ENCODE peak calls at places on chromosomes 7 and 10, in ten cellular contexts. U is cardiac fibroblast; N is iris pigment epithelial cell; P is hepatic stellate cell; X is ureter; Z is NCI-H510A; H is CD8-positive, alpha-beta T cell; R is cerebellum; B is stimulated activated CD8-positive, alpha-beta memory T cell treated with anti-CD3 and anti-CD28 coated beads, Interleukin-4, amount 100 ng/mL, for 48 hours; M is left kidney. L is an unnamed sample.

GRCh38 chr7:12256025-12256570 is 45.0 kb downstream of the TMEM106B start:
- DNase-seq in U (peak; percentile 66), N (peak; percentile 74), P (no peak), X (no peak), Z (no peak), H (no peak), R (no peak), B (no peak), M (no peak), L (no peak)

GRCh38 chr7:129434846-129435318 is 650 bp downstream of the STRIP2 start:
- DNase-seq in U (peak; percentile 16), N (peak; percentile 31), P (peak; percentile 32), X (no peak), Z (no peak), H (no peak), R (peak; percentile 40), B (no peak), M (peak; percentile 61), L (no peak)

GRCh38 chr10:59678884-59679301 is 30.8 kb downstream of the SLC16A9 start:
- DNase-seq in U (peak; percentile 76), N (peak; percentile 10), P (no peak), X (no peak), Z (no peak), H (no peak), R (no peak), B (no peak), M (no peak), L (no peak)

GRCh38 chr10:52318822-52319464 is 4.9 kb downstream of the DKK1 start:
- DNase-seq in U (peak; percentile 97), N (peak; percentile 98), P (peak; percentile 71), X (no peak), Z (no peak), H (no peak), R (no peak), B (no peak), M (no peak), L (no peak)

GRCh38 chr7:122651451-122651850 is 47.5 kb downstream of the RNF133 start:
- DNase-seq in U (peak; percentile 19), N (peak; percentile 51), P (no peak), X (no peak), Z (no peak), H (no peak), R (no peak), B (no peak), M (peak; percentile 25), L (no peak)

GRCh38 chr10:14326581-14326980 is 4.1 kb downstream of the FRMD4A start:
- DNase-seq in U (no peak), N (no peak), P (no peak), X (no peak), Z (no peak), H (no peak), R (no peak), B (no peak), M (peak; percentile 87), L (no peak)

GRCh38 chr10:91632671-91633550 is at the start of gene PPP1R3C:
- DNase-seq in U (peak; percentile 87), N (peak; percentile 94), P (peak; percentile 91), X (peak; percentile 93), Z (peak; percentile 71), H (peak; percentile 14), R (peak; percentile 90), B (peak; percentile 66), M (peak; percentile 96), L (peak; percentile 70)

GRCh38 chr10:122850705-122851640 is 5.3 kb upstream of the CUZD1 start:
- DNase-seq in U (peak; percentile 71), N (peak; percentile 78), P (no peak), X (no peak), Z (no peak), H (no peak), R (no peak), B (no peak), M (no peak), L (no peak)

GRCh38 chr10:55550241-55550640 is 749.2 kb upstream of the PCDH15 start:
- DNase-seq in U (no peak), N (peak; percentile 9), P (no peak), X (no peak), Z (no peak), H (no peak), R (no peak), B (no peak), M (no peak), L (no peak)

GRCh38 chr7:54992876-54993490 is 25.8 kb upstream of the EGFR start:
- DNase-seq in U (peak; percentile 66), N (peak; percentile 17), P (no peak), X (no peak), Z (no peak), H (no peak), R (no peak), B (no peak), M (no peak), L (no peak)

GRCh38 chr7:90655566-90655965 is 59.4 kb downstream of the CDK14 start:
- DNase-seq in U (peak; percentile 88), N (peak; percentile 93), P (peak; percentile 7), X (no peak), Z (no peak), H (no peak), R (no peak), B (no peak), M (no peak), L (no peak)

GRCh38 chr7:372546-372938 is 82.6 kb downstream of the FOXL3 start:
- DNase-seq in U (no peak), N (no peak), P (no peak), X (no peak), Z (no peak), H (no peak), R (no peak), B (no peak), M (no peak), L (no peak)

GRCh38 chr7:158244873-158245723 is 342.5 kb downstream of the PTPRN2 start:
- DNase-seq in U (no peak), N (no peak), P (no peak), X (no peak), Z (no peak), H (no peak), R (no peak), B (no peak), M (no peak), L (no peak)

GRCh38 chr7:93910076-93910994 is 4.0 kb downstream of the GNGT1 start:
- DNase-seq in U (peak; percentile 83), N (peak; percentile 73), P (no peak), X (no peak), Z (no peak), H (no peak), R (no peak), B (no peak), M (peak; percentile 15), L (no peak)

GRCh38 chr10:30759423-30759822 is 129.9 kb upstream of the LYZL2 start:
- DNase-seq in U (peak; percentile 44), N (peak; percentile 79), P (no peak), X (no peak), Z (no peak), H (no peak), R (no peak), B (no peak), M (no peak), L (no peak)

L was measured in activated T-cell treated with anti-CD3 and anti-CD28 coated beads, Interleukin-2, amount 50 U/mL, for 48 hours.